ENCODE peak calls at places on chromosomes 2 and 18, in four cellular contexts. Y is K562, H is GM12878, W is HepG2. B is an unnamed sample.

GRCh38 chr18:52310651-52311050 is 29.3 kb upstream of the DCC start:
- DNase-seq in Y (no peak), H (no peak), W (no peak), B (no peak)

GRCh38 chr2:26666671-26667070 is 25.5 kb upstream of the CIB4 start:
- DNase-seq in Y (no peak), H (no peak), W (no peak), B (no peak)

GRCh38 chr2:72414108-72414507 is 266.4 kb upstream of the CYP26B1 start:
- DNase-seq in Y (no peak), H (no peak), W (no peak), B (no peak)

GRCh38 chr2:182415771-182416170 is 11.1 kb downstream of the PDE1A start:
- DNase-seq in Y (no peak), H (no peak), W (no peak), B (no peak)

GRCh38 chr2:195984951-195985726 is 83.5 kb downstream of the DNAH7 start:
- DNase-seq in Y (no peak), H (no peak), W (no peak), B (no peak)

GRCh38 chr2:238926761-238927611 is 79.1 kb downstream of the TWIST2 start:
- DNase-seq in Y (no peak), H (no peak), W (no peak), B (no peak)

GRCh38 chr2:10229462-10230099 is 73.1 kb upstream of the HPCAL1 start:
- DNase-seq in Y (no peak), H (no peak), W (no peak), B (no peak)

GRCh38 chr18:10131036-10131774 is 217.4 kb downstream of the VAPA start:
- DNase-seq in Y (no peak), H (no peak), W (no peak), B (peak)

GRCh38 chr18:59070181-59070912 is 69.3 kb upstream of the SEC11C start:
- DNase-seq in Y (peak), H (no peak), W (peak), B (peak)

DNA sequence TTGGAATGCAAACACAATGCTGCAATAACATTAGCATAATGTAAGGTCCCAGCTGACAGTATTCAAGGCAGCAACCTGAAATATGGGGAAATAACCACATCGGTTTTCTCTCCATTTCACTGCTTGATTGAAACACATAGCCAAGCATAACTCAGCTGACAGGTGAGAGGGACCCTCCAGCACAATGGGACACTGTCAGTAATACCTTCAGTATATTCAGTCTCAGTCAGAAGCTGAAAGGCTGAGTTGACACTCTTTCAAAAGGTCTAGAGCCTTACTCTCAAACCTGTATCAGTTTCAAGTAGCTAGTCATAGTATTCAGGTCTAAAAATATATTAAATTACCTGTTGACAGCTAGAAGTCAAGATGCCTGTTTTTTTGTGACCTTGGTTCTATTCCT is 1311.9 kb upstream of the NRXN1 start:
- DNase-seq in Y (no peak), H (no peak), W (no peak), B (no peak)
- TF ChIP-seq FOXK2 in Y (no peak), H (no peak), W (no peak), B (no peak)

GRCh38 chr18:3415110-3415509 is 34.9 kb upstream of the TGIF1 start:
- DNase-seq in Y (no peak), H (no peak), W (no peak), B (no peak)

GRCh38 chr18:3411854-3412268 is 38.1 kb upstream of the TGIF1 start:
- DNase-seq in Y (no peak), H (no peak), W (no peak), B (no peak)

GRCh38 chr18:3409811-3410210 is 40.2 kb upstream of the TGIF1 start:
- DNase-seq in Y (no peak), H (no peak), W (no peak), B (no peak)

GRCh38 chr18:3410273-3410672 is 39.7 kb upstream of the TGIF1 start:
- DNase-seq in Y (no peak), H (no peak), W (no peak), B (no peak)

DNA sequence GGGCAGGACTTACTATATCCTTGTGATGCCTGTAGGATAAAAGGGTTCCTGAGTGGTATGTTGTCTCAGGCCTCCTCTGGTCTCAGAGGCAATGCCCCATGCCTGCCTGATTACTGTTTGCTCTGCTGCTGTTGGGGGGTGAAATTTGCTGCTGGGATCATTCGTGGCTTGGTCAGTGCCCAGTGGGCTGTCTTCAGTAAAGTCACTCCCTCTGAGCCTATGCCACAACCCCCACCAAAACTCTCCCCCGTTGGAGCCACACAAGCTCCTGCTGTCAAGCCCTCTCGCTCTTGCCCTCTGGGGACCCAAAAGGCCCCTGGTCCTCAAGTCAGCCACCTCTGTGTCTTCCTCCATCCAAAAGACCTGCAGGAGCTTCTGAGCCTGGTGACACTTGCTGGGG is 38.6 kb upstream of the TGIF1 start:
- DNase-seq in Y (no peak), H (no peak), W (no peak), B (no peak)
- TF ChIP-seq FOXK2 in Y (no peak), H (no peak), W (no peak), B (no peak)

DNA sequence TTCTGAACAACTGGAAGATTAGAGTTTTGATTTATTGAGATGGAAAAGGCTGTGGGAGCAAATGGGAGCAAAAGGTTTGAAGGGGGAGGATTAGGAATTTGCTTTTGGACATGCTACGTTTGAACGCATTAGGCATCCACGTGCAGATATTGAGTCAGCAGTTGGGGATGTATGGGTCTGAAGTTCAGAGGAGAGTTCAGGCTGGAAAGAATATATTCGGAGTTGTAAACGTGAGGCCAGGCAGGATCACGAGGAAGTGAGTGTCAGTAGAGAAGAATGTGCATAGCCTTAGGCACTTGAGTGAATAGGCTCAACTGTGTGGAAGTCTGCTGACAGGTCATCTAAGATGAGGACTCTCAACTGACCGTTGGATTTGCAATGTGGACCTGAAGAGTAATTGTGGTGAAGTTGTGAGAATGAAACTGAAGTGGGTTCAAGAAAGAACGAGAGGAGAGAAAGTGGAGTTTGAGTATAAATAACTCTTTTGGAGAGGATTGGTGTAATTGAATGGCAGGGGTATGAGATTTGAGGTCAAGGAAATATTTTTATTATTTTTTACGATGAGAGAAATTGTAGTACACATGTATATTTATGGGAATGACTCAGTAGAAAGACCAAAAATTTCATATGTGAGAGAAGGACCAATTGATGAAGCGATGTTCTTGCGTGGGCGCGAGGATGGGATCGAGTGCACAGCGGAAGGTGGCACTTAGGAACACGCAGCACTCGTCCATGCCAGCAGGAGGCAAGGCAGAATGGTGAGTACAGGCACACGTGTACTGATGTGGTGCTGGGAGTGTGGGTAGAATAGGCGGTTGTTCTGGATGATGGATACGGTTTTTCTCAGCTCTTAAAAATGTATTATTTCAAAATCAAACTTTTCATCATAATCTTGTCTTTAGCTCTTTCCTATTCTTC is 40.5 kb upstream of the POLE4 start:
- DNase-seq in Y (no peak), H (no peak), W (peak), B (no peak)
- TF ChIP-seq FOXK2 in Y (no peak), H (no peak), W (peak), B (no peak)

GRCh38 chr2:64731306-64731654 is 77.6 kb upstream of the SERTAD2 start:
- DNase-seq in Y (no peak), H (no peak), W (no peak), B (no peak)
- TF ChIP-seq FOXK2 in Y (no peak), H (no peak), W (no peak), B (no peak)

GRCh38 chr18:22193466-22193865 is 24.1 kb downstream of the GATA6 start:
- DNase-seq in Y (no peak), H (no peak), W (no peak), B (no peak)

GRCh38 chr18:22191986-22192385 is 22.6 kb downstream of the GATA6 start:
- DNase-seq in Y (no peak), H (no peak), W (no peak), B (no peak)

GRCh38 chr18:22189431-22189830 is 20.0 kb downstream of the GATA6 start:
- DNase-seq in Y (no peak), H (no peak), W (no peak), B (no peak)

GRCh38 chr18:22188551-22189267 is 19.3 kb downstream of the GATA6 start:
- DNase-seq in Y (no peak), H (no peak), W (no peak), B (no peak)

GRCh38 chr18:22191346-22191710 is 21.9 kb downstream of the GATA6 start:
- DNase-seq in Y (no peak), H (no peak), W (no peak), B (no peak)
- TF ChIP-seq FOXK2 in Y (no peak), H (no peak), W (no peak), B (no peak)

DNA sequence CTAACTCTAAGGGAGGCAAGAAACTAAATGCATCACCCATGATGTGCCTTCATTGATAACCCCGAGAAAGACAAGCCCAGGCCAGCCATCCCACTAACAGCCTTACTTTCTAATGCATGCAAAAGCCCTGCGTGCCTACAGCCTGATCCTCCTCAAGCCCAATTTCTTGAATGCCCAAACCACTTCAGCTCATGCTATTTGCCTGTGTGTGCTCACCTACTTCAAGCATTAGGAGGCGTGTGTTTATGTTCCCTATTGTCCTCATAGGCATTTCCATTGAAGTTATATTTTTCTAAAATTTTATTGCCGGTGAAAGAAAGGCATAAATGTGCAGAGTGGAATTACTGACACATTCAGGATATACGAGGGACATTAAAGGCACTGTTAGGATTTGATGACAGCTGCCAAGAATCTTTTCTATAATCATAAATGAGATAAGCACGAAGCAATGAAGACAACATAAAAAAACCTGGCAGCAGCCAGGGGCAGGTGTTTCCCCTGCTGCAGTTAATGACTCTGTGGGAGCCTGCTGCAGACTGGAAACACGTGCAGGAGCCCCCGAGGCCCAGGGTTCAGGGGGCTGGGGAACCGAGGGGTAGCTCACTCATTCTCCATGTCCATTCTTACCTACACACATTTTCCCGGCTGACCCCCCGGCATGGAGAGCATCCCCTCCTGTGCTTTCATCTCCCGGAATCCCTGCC is 292.2 kb upstream of the SIX2 start:
- DNase-seq in Y (no peak), H (no peak), W (no peak), B (no peak)
- TF ChIP-seq FOXK2 in Y (no peak), H (no peak), W (no peak), B (no peak)